ENCODE peak calls at places on chromosomes 6 and 20, in six cellular contexts. V, D, Y, R, X and N are unnamed samples.

GRCh38 chr20:32752458-32753250 is 9.4 kb upstream of the COMMD7 start:
- DNase-seq in V (no peak), R (no peak), D (no peak), Y (no peak), X (no peak), N (peak; percentile 30)

GRCh38 chr6:111406200-111406711 is 76.8 kb downstream of the REV3L start:
- DNase-seq in X (no peak), D (peak; percentile 77), Y (no peak), R (no peak), V (no peak), N (no peak)

GRCh38 chr6:130282234-130282995 is 59.7 kb upstream of the SAMD3 start:
- DNase-seq in Y (no peak), V (peak; percentile 16), X (no peak), R (no peak), D (no peak), N (no peak)

GRCh38 chr6:73577605-73578160 is 56.9 kb upstream of the EEF1A1 start:
- DNase-seq in V (no peak), Y (no peak), D (peak; percentile 80), R (no peak), X (no peak), N (no peak)

GRCh38 chr6:27332692-27333641 is 20.9 kb upstream of the POM121L2 start:
- DNase-seq in V (peak; percentile 41), X (peak; percentile 30), D (peak; percentile 79), Y (peak; percentile 30), R (peak; percentile 69), N (no peak)

GRCh38 chr20:10861619-10862018 is 187.8 kb upstream of the JAG1 start:
- DNase-seq in R (no peak), D (no peak), V (no peak), Y (peak; percentile 34), X (no peak), N (peak; percentile 23)

GRCh38 chr6:122712864-122713612 is 66.5 kb upstream of the FABP7 start:
- DNase-seq in D (no peak), Y (no peak), X (no peak), V (no peak), R (no peak), N (no peak)

GRCh38 chr20:62955519-62956386 is 3.2 kb downstream of the SLC17A9 start:
- DNase-seq in R (no peak), D (no peak), Y (no peak), V (no peak), X (no peak), N (no peak)

GRCh38 chr20:33992145-33992922 is 1.4 kb upstream of the RALY start:
- DNase-seq in X (no peak), Y (peak; percentile 29), V (no peak), D (peak; percentile 15), R (no peak), N (no peak)

GRCh38 chr6:41712651-41713103 is 22.7 kb downstream of the TFEB start:
- DNase-seq in X (peak; percentile 91), D (no peak), Y (peak; percentile 81), R (no peak), V (no peak), N (no peak)

GRCh38 chr20:11689262-11689661 is 228.4 kb upstream of the BTBD3 start:
- DNase-seq in D (no peak), R (no peak), V (no peak), Y (no peak), X (no peak), N (no peak)

GRCh38 chr20:53708129-53708968 is 114.7 kb upstream of the ZNF217 start:
- DNase-seq in D (no peak), V (no peak), X (no peak), R (peak; percentile 83), Y (no peak), N (no peak)

GRCh38 chr6:11143394-11144371 is 32.2 kb upstream of the ERVFRD-1 start:
- DNase-seq in R (peak; percentile 76), D (no peak), Y (peak; percentile 84), X (no peak), V (no peak), N (peak; percentile 90)

GRCh38 chr6:29465279-29465678 is 8.3 kb downstream of the OR2H1 start:
- DNase-seq in X (no peak), V (no peak), R (no peak), Y (no peak), D (no peak), N (no peak)

GRCh38 chr6:99241905-99242534 is 107.5 kb downstream of the FAXC start:
- DNase-seq in V (no peak), X (no peak), D (peak; percentile 6), Y (no peak), R (peak; percentile 23), N (peak; percentile 11)

GRCh38 chr6:146543940-146544661 is 468 bp downstream of the RAB32 start:
- DNase-seq in R (peak; percentile 11), V (no peak), X (peak; percentile 36), D (peak; percentile 3), Y (peak; percentile 15), N (peak; percentile 51)

GRCh38 chr20:49889943-49890650 is 25.2 kb downstream of the SPATA2 start:
- DNase-seq in X (no peak), Y (no peak), D (no peak), V (no peak), R (no peak), N (no peak)

GRCh38 chr6:132390017-132390416 is 11.3 kb downstream of the MOXD1 start:
- DNase-seq in V (no peak), Y (no peak), X (no peak), D (no peak), R (no peak), N (no peak)

GRCh38 chr6:6284231-6284966 is 36.1 kb downstream of the F13A1 start:
- DNase-seq in Y (no peak), D (no peak), V (no peak), R (no peak), X (no peak), N (no peak)

GRCh38 chr6:68238097-68238597 is 396.9 kb upstream of the ADGRB3 start:
- DNase-seq in X (no peak), Y (no peak), V (no peak), R (no peak), D (no peak), N (no peak)

GRCh38 chr6:84853901-84854300 is 89.5 kb upstream of the TBX18 start:
- DNase-seq in X (no peak), Y (no peak), D (no peak), R (no peak), V (no peak), N (no peak)

GRCh38 chr6:54717849-54718455 is 128.6 kb upstream of the FAM83B start:
- DNase-seq in D (peak; percentile 73), Y (peak; percentile 15), V (no peak), X (no peak), R (peak; percentile 30), N (peak; percentile 57)

GRCh38 chr6:55980627-55981211 is 105.3 kb upstream of the BMP5 start:
- DNase-seq in Y (peak; percentile 4), X (no peak), V (no peak), R (peak; percentile 25), D (peak; percentile 29), N (peak; percentile 41)

GRCh38 chr20:16747291-16747811 is 807 bp upstream of the OTOR start:
- DNase-seq in R (no peak), X (no peak), Y (no peak), V (no peak), D (peak; percentile 12), N (no peak)

GRCh38 chr6:32271427-32271826 is 47.6 kb upstream of the NOTCH4 start:
- DNase-seq in V (no peak), R (no peak), D (peak; percentile 77), Y (no peak), X (no peak), N (no peak)

GRCh38 chr6:96624957-96625356 is 62.0 kb downstream of the FHL5 start:
- DNase-seq in D (no peak), Y (no peak), X (no peak), R (no peak), V (no peak), N (no peak)

GRCh38 chr20:38748863-38749153 is 548 bp downstream of the ACTR5 start:
- DNase-seq in D (peak; percentile 77), V (no peak), R (no peak), X (no peak), Y (no peak), N (no peak)

GRCh38 chr20:34232494-34233087 is 8.6 kb upstream of the ASIP start:
- DNase-seq in V (no peak), R (no peak), X (no peak), D (no peak), Y (no peak), N (no peak)

GRCh38 chr6:35142578-35142977 is 1.4 kb upstream of the TCP11 start:
- DNase-seq in R (peak; percentile 40), X (no peak), Y (no peak), D (no peak), V (no peak), N (no peak)

GRCh38 chr20:62012631-62013030 is 53.0 kb downstream of the TAF4 start:
- DNase-seq in Y (no peak), R (no peak), V (no peak), D (no peak), X (no peak), N (no peak)

GRCh38 chr6:157323924-157324276 is 581 bp upstream of the TMEM242 start:
- DNase-seq in X (no peak), D (peak; percentile 81), V (no peak), R (peak; percentile 50), Y (peak; percentile 32), N (peak; percentile 85)